ENCODE peak calls at places on chromosomes 3 and 15, in eight cellular contexts. U, K, O, Y, X, F, N and Z are unnamed samples.

GRCh38 chr15:43518073-43518761 is 809 bp downstream of the MAP1A start:
- DNase-seq in U (peak; percentile 54), K (no peak), O (peak; percentile 42), Y (peak; percentile 47), X (peak; percentile 80), F (no peak), N (peak; percentile 26), Z (no peak)

GRCh38 chr15:60541784-60542617 is 63.1 kb upstream of the ICE2 start:
- DNase-seq in U (no peak), K (no peak), O (peak; percentile 31), Y (no peak), X (no peak), F (no peak), N (no peak), Z (no peak)

GRCh38 chr3:72727207-72727606 is 121.0 kb downstream of the SHQ1 start:
- DNase-seq in U (no peak), K (no peak), O (no peak), Y (no peak), X (no peak), F (no peak), N (no peak), Z (no peak)

GRCh38 chr15:88792342-88793282 is 10.6 kb upstream of the ACAN start:
- DNase-seq in U (no peak), K (no peak), O (no peak), Y (no peak), X (peak; percentile 71), F (no peak), N (no peak), Z (no peak)

GRCh38 chr3:63864008-63864871 is 573 bp downstream of the ATXN7 start:
- DNase-seq in U (no peak), K (peak; percentile 67), O (no peak), Y (no peak), X (peak; percentile 66), F (peak; percentile 50), N (peak; percentile 41), Z (peak; percentile 45)

GRCh38 chr3:188309437-188310269 is 155.7 kb downstream of the LPP start:
- DNase-seq in U (peak; percentile 29), K (peak; percentile 45), O (no peak), Y (no peak), X (no peak), F (no peak), N (no peak), Z (no peak)

GRCh38 chr15:85973584-85974347 is 105.9 kb upstream of the AGBL1 start:
- DNase-seq in U (no peak), K (no peak), O (no peak), Y (no peak), X (peak; percentile 56), F (no peak), N (no peak), Z (no peak)

GRCh38 chr15:25052191-25052999 is 97.6 kb downstream of the SNRPN start:
- DNase-seq in U (no peak), K (no peak), O (no peak), Y (no peak), X (no peak), F (no peak), N (no peak), Z (no peak)

GRCh38 chr3:196149922-196150321 is 61.3 kb downstream of the ZDHHC19 start:
- DNase-seq in U (no peak), K (no peak), O (no peak), Y (no peak), X (no peak), F (no peak), N (no peak), Z (no peak)

GRCh38 chr3:56075089-56075488 is 393.2 kb downstream of the ERC2 start:
- DNase-seq in U (no peak), K (no peak), O (no peak), Y (no peak), X (no peak), F (no peak), N (no peak), Z (no peak)

GRCh38 chr3:152835311-152836102 is 576 bp downstream of the P2RY1 start:
- DNase-seq in U (peak; percentile 69), K (peak; percentile 69), O (peak; percentile 34), Y (peak; percentile 76), X (peak; percentile 85), F (peak; percentile 73), N (peak; percentile 60), Z (peak; percentile 71)

GRCh38 chr3:59573911-59574310 is 524.1 kb upstream of the CFAP20DC start:
- DNase-seq in U (peak; percentile 79), K (no peak), O (peak; percentile 94), Y (peak; percentile 72), X (no peak), F (peak; percentile 11), N (no peak), Z (peak; percentile 24)

GRCh38 chr15:77580991-77581682 is 51.6 kb downstream of the LINGO1 start:
- DNase-seq in U (no peak), K (no peak), O (peak; percentile 18), Y (no peak), X (no peak), F (peak; percentile 60), N (peak; percentile 36), Z (peak; percentile 59)

GRCh38 chr3:171480526-171480925 is 20.3 kb upstream of the TNIK start:
- DNase-seq in U (no peak), K (peak; percentile 54), O (no peak), Y (no peak), X (no peak), F (no peak), N (no peak), Z (no peak)

GRCh38 chr3:42830437-42831320 is 21.4 kb downstream of the ACKR2 start:
- DNase-seq in U (no peak), K (no peak), O (peak; percentile 21), Y (peak; percentile 66), X (peak; percentile 70), F (no peak), N (no peak), Z (no peak)
- TF ChIP-seq CTCF in U (peak; percentile 32), K (no peak), O (peak; percentile 48), Y (peak; percentile 44), X (peak; percentile 87), F (no peak), N (peak; percentile 28), Z (peak; percentile 57)

GRCh38 chr15:99435138-99435695 is 130.6 kb upstream of the MEF2A start:
- DNase-seq in U (no peak), K (no peak), O (no peak), Y (no peak), X (peak; percentile 51), F (no peak), N (peak; percentile 11), Z (no peak)

GRCh38 chr15:99437315-99438221 is 128.2 kb upstream of the MEF2A start:
- DNase-seq in U (no peak), K (no peak), O (no peak), Y (no peak), X (peak; percentile 49), F (no peak), N (peak; percentile 13), Z (no peak)

GRCh38 chr15:99434506-99435137 is 131.2 kb upstream of the MEF2A start:
- DNase-seq in U (no peak), K (no peak), O (no peak), Y (no peak), X (peak; percentile 44), F (no peak), N (no peak), Z (no peak)

GRCh38 chr15:99436472-99437314 is 129.1 kb upstream of the MEF2A start:
- DNase-seq in U (no peak), K (no peak), O (no peak), Y (no peak), X (peak; percentile 48), F (no peak), N (peak; percentile 9), Z (no peak)

DNA sequence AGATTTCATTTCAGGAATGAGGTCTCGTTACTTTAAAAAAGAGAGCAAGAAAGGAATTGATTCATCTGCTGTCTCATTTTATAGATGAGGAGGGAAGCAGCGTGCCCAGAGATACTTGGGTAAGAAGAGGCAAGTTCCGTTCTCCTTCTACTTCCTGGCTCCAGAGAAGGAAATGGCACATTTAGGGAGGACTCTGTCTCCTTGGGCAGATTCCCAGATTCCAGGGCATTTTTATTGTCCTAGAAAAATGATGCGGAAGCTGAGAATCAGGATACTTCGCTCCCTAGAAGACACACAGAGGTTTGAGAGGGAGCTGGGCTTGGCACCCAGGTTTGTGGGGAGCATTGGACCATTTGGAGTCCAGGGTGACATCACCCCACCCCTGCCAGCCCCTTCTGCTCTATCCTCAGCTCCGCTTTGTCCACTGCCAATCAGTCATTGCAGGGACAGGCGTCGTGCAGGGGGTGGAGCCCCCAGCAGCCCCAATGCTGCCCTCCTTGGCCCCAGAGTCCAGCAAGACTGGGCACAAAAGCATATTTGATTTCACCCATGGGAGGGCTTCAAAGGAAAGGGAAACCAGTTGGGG is 129.9 kb upstream of the MEF2A start:
- DNase-seq in U (no peak), K (no peak), O (peak; percentile 34), Y (no peak), X (peak; percentile 36), F (no peak), N (peak; percentile 4), Z (no peak)
- TF ChIP-seq CTCF in U (no peak), K (no peak), O (no peak), Y (no peak), X (no peak), F (no peak), N (no peak), Z (no peak)

GRCh38 chr15:34434627-34435305 is 2.8 kb downstream of the GOLGA8A start:
- DNase-seq in U (no peak), K (peak; percentile 12), O (no peak), Y (no peak), X (no peak), F (no peak), N (no peak), Z (no peak)

GRCh38 chr15:34435658-34436057 is 1.9 kb downstream of the GOLGA8A start:
- DNase-seq in U (no peak), K (no peak), O (no peak), Y (no peak), X (no peak), F (no peak), N (no peak), Z (no peak)

GRCh38 chr15:34436126-34436955 is 1.3 kb downstream of the GOLGA8A start:
- DNase-seq in U (peak; percentile 6), K (peak; percentile 14), O (peak; percentile 4), Y (peak; percentile 9), X (peak; percentile 67), F (no peak), N (no peak), Z (no peak)

GRCh38 chr15:34437687-34438086 is at the start of gene GOLGA8A:
- DNase-seq in U (peak; percentile 65), K (peak; percentile 80), O (peak; percentile 76), Y (peak; percentile 80), X (peak; percentile 86), F (peak; percentile 81), N (peak; percentile 60), Z (peak; percentile 61)

GRCh38 chr15:34436956-34437442 is 609 bp downstream of the GOLGA8A start:
- DNase-seq in U (peak; percentile 32), K (peak; percentile 67), O (peak; percentile 42), Y (peak; percentile 34), X (peak; percentile 83), F (peak; percentile 54), N (peak; percentile 28), Z (peak; percentile 33)
- TF ChIP-seq CTCF in U (peak; percentile 3), K (peak; percentile 40), O (no peak), Y (no peak), X (peak; percentile 38), F (no peak), N (no peak), Z (peak; percentile 19)

DNA sequence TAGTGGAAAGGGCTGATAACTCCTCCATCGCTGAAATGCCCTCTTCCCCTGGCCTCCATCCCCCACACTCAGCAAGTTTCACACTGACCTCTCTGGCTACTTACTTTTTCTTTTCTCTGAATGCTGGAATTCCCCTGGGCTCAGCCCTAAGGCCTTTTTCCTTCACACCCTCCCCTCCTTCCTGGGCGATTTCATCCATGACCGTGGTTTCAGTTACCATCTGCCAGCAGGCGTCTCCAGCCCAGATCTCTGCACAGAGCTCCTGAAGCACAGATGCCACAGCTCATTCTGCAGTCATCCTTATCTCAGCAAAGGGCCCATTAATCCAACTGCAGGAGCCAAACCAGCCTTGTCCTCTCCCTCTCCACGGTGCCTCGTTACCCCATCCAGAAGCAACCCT is 114.0 kb downstream of the RFTN1 start:
- DNase-seq in U (peak; percentile 76), K (no peak), O (peak; percentile 79), Y (peak; percentile 87), X (peak; percentile 77), F (peak; percentile 29), N (peak; percentile 47), Z (peak; percentile 48)
- TF ChIP-seq CTCF in U (peak; percentile 43), K (peak; percentile 16), O (peak; percentile 58), Y (peak; percentile 30), X (no peak), F (no peak), N (peak; percentile 13), Z (peak; percentile 39)